ENCODE peak calls at places on chromosome 13, in eight cellular contexts. W is Right ventricle myocardium inferior; M is omental fat pad; S is memory B cell; B is effector memory CD8-positive, alpha-beta T cell; X is lower lobe of right lung; T is CD4-positive, CD25-positive, alpha-beta regulatory T cell; J is stimulated activated effector memory CD8-positive, alpha-beta T cell treated with anti-CD3 and anti-CD28 coated beads, Interleukin-12 subunit alpha, Interleukin-12 subunit beta, amount 100 ng/mL, for 72 hours. H is an unnamed sample.

GRCh38 chr13:30743319-30744055 is 8.1 kb downstream of the ALOX5AP start:
- ATAC-seq in W (peak; percentile 75), M (peak; percentile 91), S (no peak), B (no peak), X (peak; percentile 45), T (no peak), J (no peak), H (peak; percentile 56)

GRCh38 chr13:74070065-74070464 is 64.1 kb downstream of the KLF12 start:
- ATAC-seq in W (no peak), M (no peak), S (peak; percentile 69), B (peak; percentile 92), X (no peak), T (peak; percentile 84), J (peak; percentile 75), H (no peak)

GRCh38 chr13:24741016-24741662 is 22.8 kb upstream of the RNF17 start:
- ATAC-seq in W (no peak), M (no peak), S (peak; percentile 10), B (no peak), X (peak; percentile 11), T (no peak), J (no peak), H (no peak)

GRCh38 chr13:51237887-51238286 is 15.7 kb downstream of the FAM124A start:
- ATAC-seq in W (peak; percentile 78), M (no peak), S (no peak), B (no peak), X (no peak), T (no peak), J (no peak), H (no peak)

GRCh38 chr13:20460744-20461143 is 64.9 kb downstream of the CRYL1 start:
- ATAC-seq in W (no peak), M (no peak), S (no peak), B (no peak), X (no peak), T (no peak), J (no peak), H (no peak)

GRCh38 chr13:24454100-24454499 is 58.5 kb downstream of the PARP4 start:
- ATAC-seq in W (no peak), M (no peak), S (no peak), B (no peak), X (no peak), T (no peak), J (no peak), H (no peak)

GRCh38 chr13:33510350-33510749 is 224.8 kb upstream of the STARD13 start:
- ATAC-seq in W (peak; percentile 21), M (no peak), S (no peak), B (no peak), X (no peak), T (no peak), J (no peak), H (no peak)

GRCh38 chr13:44125943-44126469 is 246.3 kb downstream of the LACC1 start:
- ATAC-seq in W (no peak), M (no peak), S (no peak), B (no peak), X (no peak), T (no peak), J (no peak), H (no peak)

GRCh38 chr13:38348890-38349289 is 761 bp upstream of the UFM1 start:
- ATAC-seq in W (no peak), M (peak; percentile 72), S (no peak), B (no peak), X (peak; percentile 3), T (no peak), J (peak; percentile 68), H (peak; percentile 61)

GRCh38 chr13:110640591-110641029 is 25.3 kb downstream of the NAXD start:
- ATAC-seq in W (peak; percentile 55), M (no peak), S (no peak), B (no peak), X (no peak), T (no peak), J (no peak), H (no peak)

GRCh38 chr13:51287758-51288157 is 51.7 kb upstream of the SERPINE3 start:
- ATAC-seq in W (no peak), M (no peak), S (no peak), B (no peak), X (no peak), T (no peak), J (no peak), H (no peak)

H was measured in esophagus mucosa.